ENCODE peak calls at places on chromosomes 13 and 19, in seven cellular contexts. V is Kasumi-1, D is body of pancreas, Z is HuH-7, L is midbrain, E is nephron progenitor cell, J is Right ventricle myocardium superior. M is an unnamed sample.

GRCh38 chr19:38707512-38708114 is 36.7 kb downstream of the CAPN12 start:
- DNase-seq in V (no peak), L (no peak), Z (no peak), J (peak), D (peak), E (no peak), M (no peak)

GRCh38 chr13:58619396-58620113 is 988.0 kb downstream of the PCDH17 start:
- DNase-seq in J (no peak), V (no peak), D (no peak), E (no peak), L (no peak), Z (no peak), M (no peak)

GRCh38 chr13:47603365-47603764 is 397.7 kb downstream of the SUCLA2 start:
- DNase-seq in L (no peak), J (no peak), Z (no peak), E (no peak), V (no peak), D (no peak), M (no peak)

GRCh38 chr19:29667941-29668340 is 2.7 kb downstream of the PLEKHF1 start:
- DNase-seq in V (no peak), L (no peak), J (peak), Z (peak), D (no peak), E (no peak), M (no peak)

GRCh38 chr13:112880221-112880641 is 88.8 kb upstream of the MCF2L start:
- DNase-seq in D (peak), E (no peak), J (no peak), Z (no peak), V (no peak), L (no peak), M (no peak)

GRCh38 chr13:63291701-63292100 is 1876.1 kb upstream of the PCDH20 start:
- DNase-seq in L (no peak), J (no peak), V (no peak), D (no peak), Z (no peak), E (no peak), M (no peak)

GRCh38 chr19:47269596-47269995 is 5.1 kb upstream of the INAFM1 start:
- DNase-seq in Z (no peak), V (no peak), E (no peak), D (no peak), J (no peak), L (no peak), M (no peak)

GRCh38 chr13:37349916-37350315 is 244.5 kb upstream of the CSNK1A1L start:
- DNase-seq in L (no peak), D (no peak), E (no peak), J (no peak), Z (no peak), V (no peak), M (no peak)

GRCh38 chr13:20436505-20436904 is 89.2 kb downstream of the CRYL1 start:
- DNase-seq in J (no peak), V (no peak), E (no peak), D (no peak), Z (no peak), L (no peak), M (no peak)

GRCh38 chr19:3743486-3743885 is 18.0 kb downstream of the APBA3 start:
- DNase-seq in V (peak), Z (peak), L (no peak), E (no peak), D (no peak), J (no peak), M (no peak)

GRCh38 chr13:79491715-79492114 is 10.8 kb downstream of the NDFIP2 start:
- DNase-seq in E (no peak), J (no peak), V (no peak), L (no peak), D (no peak), Z (no peak), M (no peak)

GRCh38 chr13:59946924-59947323 is 216.8 kb downstream of the DIAPH3 start:
- DNase-seq in D (no peak), J (no peak), L (no peak), E (no peak), V (no peak), Z (no peak), M (no peak)

GRCh38 chr19:17778621-17779280 is 16.2 kb upstream of the B3GNT3 start:
- DNase-seq in J (no peak), L (no peak), Z (no peak), E (peak), D (no peak), V (no peak), M (no peak)

GRCh38 chr13:114010401-114011101 is 36.7 kb upstream of the C13orf46 start:
- DNase-seq in E (no peak), Z (no peak), D (no peak), J (peak), V (no peak), L (no peak), M (no peak)

GRCh38 chr19:1855828-1856255 is 7.5 kb downstream of the KLF16 start:
- DNase-seq in Z (no peak), E (no peak), D (peak), V (no peak), J (no peak), L (no peak), M (peak)

GRCh38 chr19:48630289-48631036 is 6.7 kb downstream of the DBP start:
- DNase-seq in E (no peak), L (no peak), Z (no peak), V (peak), J (peak), D (peak), M (peak)

GRCh38 chr19:18850560-18851375 is 19.0 kb downstream of the UPF1 start:
- DNase-seq in E (peak), Z (no peak), J (no peak), V (no peak), L (no peak), D (no peak), M (no peak)

GRCh38 chr13:97753942-97754670 is 199.4 kb upstream of the IPO5 start:
- DNase-seq in D (no peak), V (no peak), J (no peak), L (no peak), E (no peak), Z (no peak), M (no peak)

GRCh38 chr13:35720690-35721554 is 244.4 kb upstream of the MAB21L1 start:
- DNase-seq in D (peak), J (peak), Z (peak), L (peak), E (peak), V (peak), M (peak)

GRCh38 chr13:42146359-42146758 is 97.9 kb downstream of the DGKH start:
- DNase-seq in V (no peak), L (no peak), J (no peak), E (no peak), D (no peak), Z (no peak), M (no peak)

GRCh38 chr13:79581870-79582315 is 100.9 kb downstream of the NDFIP2 start:
- DNase-seq in E (no peak), L (peak), Z (no peak), J (peak), V (no peak), D (no peak), M (no peak)